ENCODE peak calls at places on chromosomes 4 and X, in nine cellular contexts. X is colonic mucosa, V is HCT116, F is K562, P is neuronal stem cell, G is DND-41, D is fibroblast of lung, O is SK-N-SH, M is PC-3. C is an unnamed sample.

GRCh38 chr4:155745984-155746383 is 12.8 kb upstream of the GUCY1B1 start:
- DNase-seq in X (no peak), V (no peak), F (no peak), P (no peak), G (no peak), D (peak; percentile 75), O (no peak), M (peak; percentile 52), C (no peak)

GRCh38 chr4:168679397-168680176 is 182.7 kb downstream of the PALLD start:
- DNase-seq in X (no peak), V (no peak), F (no peak), P (no peak), G (no peak), D (no peak), O (no peak), M (peak; percentile 92), C (no peak)

GRCh38 chrX:39826813-39827543 is 270.8 kb downstream of the BCOR start:
- DNase-seq in X (no peak), V (no peak), F (no peak), P (no peak), G (no peak), D (no peak), O (no peak), M (no peak), C (no peak)

GRCh38 chr4:8230891-8231290 is 31.8 kb downstream of the SH3TC1 start:
- DNase-seq in X (no peak), V (no peak), F (no peak), P (no peak), G (no peak), D (no peak), O (no peak), M (no peak), C (no peak)

GRCh38 chr4:88080626-88081025 is 73.2 kb downstream of the PKD2 start:
- DNase-seq in X (no peak), V (no peak), F (no peak), P (no peak), G (no peak), D (no peak), O (no peak), M (no peak), C (no peak)

GRCh38 chr4:75633846-75634245 is 3.5 kb upstream of the CDKL2 start:
- DNase-seq in X (no peak), V (no peak), F (no peak), P (no peak), G (no peak), D (peak; percentile 24), O (no peak), M (no peak), C (no peak)

GRCh38 chrX:97402333-97402732 is 518.6 kb downstream of the RPA4 start:
- DNase-seq in X (no peak), V (no peak), F (no peak), P (no peak), G (no peak), D (peak; percentile 17), O (no peak), M (no peak), C (no peak)

GRCh38 chr4:5965225-5965624 is 53.0 kb downstream of the C4orf50 start:
- DNase-seq in X (no peak), V (no peak), F (no peak), P (no peak), G (no peak), D (no peak), O (no peak), M (no peak), C (peak; percentile 28)

GRCh38 chr4:150308824-150309472 is 230.7 kb downstream of the DCLK2 start:
- DNase-seq in X (no peak), V (no peak), F (no peak), P (no peak), G (no peak), D (peak; percentile 27), O (no peak), M (peak; percentile 75), C (no peak)

GRCh38 chr4:48813984-48814383 is 16.9 kb upstream of the OCIAD1 start:
- DNase-seq in X (no peak), V (no peak), F (no peak), P (no peak), G (peak; percentile 23), D (no peak), O (no peak), M (no peak), C (no peak)

GRCh38 chr4:39597695-39598381 is 40.8 kb downstream of the SMIM14 start:
- DNase-seq in X (no peak), V (no peak), F (no peak), P (no peak), G (no peak), D (no peak), O (no peak), M (no peak), C (no peak)

GRCh38 chr4:87053802-87054767 is 119.3 kb downstream of the AFF1 start:
- DNase-seq in X (no peak), V (no peak), F (peak; percentile 58), P (no peak), G (no peak), D (no peak), O (no peak), M (no peak), C (no peak)

GRCh38 chr4:105990933-105991332 is 95.7 kb downstream of the NPNT start:
- DNase-seq in X (peak; percentile 45), V (peak; percentile 54), F (no peak), P (no peak), G (no peak), D (peak; percentile 10), O (peak; percentile 23), M (peak; percentile 97), C (no peak)

GRCh38 chr4:55159851-55160250 is 34.5 kb upstream of the KDR start:
- DNase-seq in X (no peak), V (no peak), F (no peak), P (no peak), G (no peak), D (no peak), O (no peak), M (no peak), C (no peak)

GRCh38 chr4:151199496-151200190 is 77.3 kb upstream of the PRSS48 start:
- DNase-seq in X (no peak), V (no peak), F (no peak), P (peak; percentile 3), G (no peak), D (no peak), O (no peak), M (no peak), C (no peak)

GRCh38 chrX:17154001-17154400 is 207.5 kb downstream of the REPS2 start:
- DNase-seq in X (no peak), V (no peak), F (no peak), P (no peak), G (no peak), D (peak; percentile 54), O (no peak), M (peak; percentile 55), C (no peak)

GRCh38 chrX:47170861-47171692 is 22.6 kb upstream of the UBA1 start:
- DNase-seq in X (no peak), V (no peak), F (no peak), P (no peak), G (no peak), D (no peak), O (peak; percentile 20), M (no peak), C (no peak)

GRCh38 chrX:115693476-115693875 is 132.5 kb downstream of the PLS3 start:
- DNase-seq in X (no peak), V (no peak), F (no peak), P (no peak), G (no peak), D (no peak), O (no peak), M (no peak), C (peak; percentile 72)

GRCh38 chr4:104973708-104974107 is 173.0 kb upstream of the TET2 start:
- DNase-seq in X (no peak), V (no peak), F (no peak), P (no peak), G (no peak), D (no peak), O (no peak), M (no peak), C (no peak)

GRCh38 chr4:87118826-87119225 is 101.6 kb downstream of the KLHL8 start:
- DNase-seq in X (no peak), V (no peak), F (no peak), P (no peak), G (peak; percentile 39), D (peak; percentile 87), O (peak; percentile 31), M (no peak), C (peak; percentile 63)

GRCh38 chrX:618761-619450 is 11.7 kb upstream of the SHOX start:
- DNase-seq in X (no peak), V (no peak), F (no peak), P (no peak), G (no peak), D (no peak), O (no peak), M (no peak), C (peak; percentile 46)
- H3K27me3 ChIP-seq in X (peaks cover 2% of the 10 kb centered on the region), V (no peaks in the 10 kb centered on the region), F (no peaks in the 10 kb centered on the region), P (peaks cover 64% of the 10 kb centered on the region), G (no peaks in the 10 kb centered on the region), D (no peaks in the 10 kb centered on the region), O (no peaks in the 10 kb centered on the region), M (peaks cover 6% of the 10 kb centered on the region), C (peaks cover 85% of the 10 kb centered on the region)

GRCh38 chrX:1657367-1658082 is 42.7 kb downstream of the ASMT start:
- DNase-seq in X (peak; percentile 20), V (no peak), F (no peak), P (no peak), G (no peak), D (no peak), O (no peak), M (peak; percentile 25), C (no peak)
- H3K4me3 ChIP-seq in X (no peak overlapping the region), V (no peak overlapping the region), F (no peak overlapping the region), P (peak overlapping the region; percentile 2), G (no peak overlapping the region), D (no peak overlapping the region), O (peak overlapping the region; percentile 3), M (no peak overlapping the region), C (no peak overlapping the region)

DNA sequence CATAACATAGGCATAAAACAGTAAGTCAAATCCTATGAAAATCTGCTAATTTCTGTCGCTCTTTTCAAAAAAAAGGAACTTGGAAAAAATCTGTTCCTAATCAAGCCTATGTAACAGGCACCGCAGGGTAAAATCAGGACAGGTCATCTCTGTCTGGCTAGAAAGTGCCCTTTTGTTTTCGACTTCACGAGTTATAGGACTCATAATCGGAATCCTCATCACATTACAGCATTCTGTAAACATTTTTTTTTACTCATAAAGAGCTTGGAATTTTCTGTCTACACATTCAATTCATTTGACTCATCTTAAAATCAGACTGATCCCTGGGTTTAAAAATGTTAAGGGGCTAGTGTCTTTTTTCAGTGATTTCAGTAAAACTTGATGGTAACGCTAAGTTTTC is 181.7 kb upstream of the TBC1D9 start:
- DNase-seq in X (no peak), V (no peak), F (no peak), P (no peak), G (no peak), D (peak; percentile 29), O (peak; percentile 58), M (peak; percentile 66), C (no peak)
- H3K9ac ChIP-seq in X (no peak overlapping the region), V (no peak overlapping the region), F (no peak overlapping the region), P (no peak overlapping the region), G (no peak overlapping the region), D (no peak overlapping the region), O (peak overlapping the region; percentile 54), M (no peak overlapping the region), C (no peak overlapping the region)

GRCh38 chr4:26005764-26006163 is 91.7 kb downstream of the SMIM20 start:
- DNase-seq in X (no peak), V (no peak), F (no peak), P (no peak), G (no peak), D (no peak), O (no peak), M (no peak), C (no peak)
- H3K27me3 ChIP-seq in X (no peaks in the 10 kb centered on the region), V (no peaks in the 10 kb centered on the region), F (no peaks in the 10 kb centered on the region), P (no peaks in the 10 kb centered on the region), G (no peaks in the 10 kb centered on the region), D (no peaks in the 10 kb centered on the region), O (no peaks in the 10 kb centered on the region), M (no peaks in the 10 kb centered on the region), C (no peaks in the 10 kb centered on the region)

C was measured in endodermal cell.